ENCODE peak calls at places on chromosomes 16 and 17, in six cellular contexts. J, Z, R, Y, H and O are unnamed samples.

GRCh38 chr16:69381231-69381630 is 4.6 kb downstream of the TERF2 start:
- DNase-seq in J (no peak), Y (peak), H (no peak), Z (no peak), R (no peak), O (no peak)

GRCh38 chr17:17890773-17891759 is 54.3 kb upstream of the SREBF1 start:
- DNase-seq in Z (no peak), J (no peak), H (peak), R (peak), Y (no peak), O (no peak)

GRCh38 chr17:66625321-66625767 is 209.6 kb upstream of the CACNG5 start:
- DNase-seq in Z (no peak), R (peak), J (no peak), Y (no peak), H (no peak), O (no peak)

GRCh38 chr17:6067060-6067459 is 3.1 kb upstream of the WSCD1 start:
- DNase-seq in R (no peak), H (no peak), Y (no peak), Z (no peak), J (no peak), O (no peak)

GRCh38 chr17:82658796-82659452 is 10.7 kb upstream of the WDR45B start:
- DNase-seq in H (no peak), Z (no peak), J (no peak), Y (no peak), R (no peak), O (no peak)

GRCh38 chr16:25299792-25300590 is 42.3 kb upstream of the ZKSCAN2 start:
- DNase-seq in R (no peak), Y (no peak), Z (no peak), J (no peak), H (no peak), O (no peak)

GRCh38 chr16:72989203-72989991 is 58.5 kb downstream of the ZFHX3 start:
- DNase-seq in Z (peak), Y (no peak), J (no peak), R (no peak), H (peak), O (no peak)

GRCh38 chr16:59612094-59612493 is 878.0 kb upstream of the GOT2 start:
- DNase-seq in R (no peak), J (no peak), Z (no peak), H (no peak), Y (no peak), O (no peak)

GRCh38 chr16:14628806-14629611 is 1.1 kb downstream of the PARN start:
- DNase-seq in Y (no peak), R (no peak), Z (no peak), J (no peak), H (no peak), O (no peak)

GRCh38 chr16:49890876-49891275 is 35.0 kb upstream of the ZNF423 start:
- DNase-seq in Z (no peak), H (peak), R (peak), J (no peak), Y (no peak), O (no peak)

GRCh38 chr17:64008830-64009229 is 10.7 kb downstream of the PRR29 start:
- DNase-seq in Z (no peak), J (no peak), Y (no peak), H (no peak), R (no peak), O (no peak)

GRCh38 chr17:64443086-64443760 is 5.7 kb upstream of the MILR1 start:
- DNase-seq in J (no peak), Z (no peak), R (peak), H (no peak), Y (no peak), O (no peak)

GRCh38 chr16:4685292-4685691 is 8.1 kb upstream of the NUDT16L1 start:
- DNase-seq in Z (peak), H (no peak), J (no peak), Y (no peak), R (no peak), O (no peak)

GRCh38 chr17:21285164-21286065 is 904 bp downstream of the MAP2K3 start:
- DNase-seq in H (peak), Y (peak), J (peak), R (no peak), Z (peak), O (no peak)

GRCh38 chr16:85905110-85906095 is 6.4 kb downstream of the IRF8 start:
- DNase-seq in Y (no peak), R (no peak), H (no peak), J (no peak), Z (peak), O (no peak)

GRCh38 chr16:48627148-48627547 is 17.2 kb upstream of the N4BP1 start:
- DNase-seq in Z (no peak), R (no peak), J (no peak), H (no peak), Y (no peak), O (no peak)

GRCh38 chr17:69535022-69535570 is 120.6 kb downstream of the MAP2K6 start:
- DNase-seq in J (no peak), R (no peak), H (no peak), Y (no peak), Z (no peak), O (no peak)

GRCh38 chr17:5683241-5683640 is 98.9 kb upstream of the NLRP1 start:
- DNase-seq in Y (no peak), J (no peak), R (no peak), Z (no peak), H (no peak), O (no peak)

GRCh38 chr16:87066695-87067556 is 250.3 kb downstream of the C16orf95 start:
- DNase-seq in Y (no peak), H (no peak), Z (peak), J (no peak), R (no peak), O (no peak)

GRCh38 chr17:30093463-30094147 is 23.0 kb upstream of the NSRP1 start:
- DNase-seq in Z (no peak), R (peak), H (peak), Y (no peak), J (peak), O (peak)

GRCh38 chr17:43468746-43469544 is 14.8 kb upstream of the DHX8 start:
- DNase-seq in R (peak), Z (no peak), Y (no peak), J (no peak), H (no peak), O (no peak)

GRCh38 chr17:81926451-81927144 is 937 bp downstream of the MAFG start:
- DNase-seq in R (peak), Z (peak), H (peak), J (peak), Y (peak), O (peak)

GRCh38 chr16:50598256-50598894 is 50.2 kb downstream of the NKD1 start:
- DNase-seq in Y (no peak), Z (no peak), J (no peak), R (no peak), H (peak), O (no peak)

GRCh38 chr16:14003119-14003570 is 68.0 kb upstream of the MRTFB start:
- DNase-seq in H (peak), Z (peak), J (peak), R (no peak), Y (peak), O (peak)

GRCh38 chr16:85253127-85253941 is 141.1 kb upstream of the CIBAR2 start:
- DNase-seq in H (peak), R (peak), Y (no peak), J (peak), Z (peak), O (peak)

DNA sequence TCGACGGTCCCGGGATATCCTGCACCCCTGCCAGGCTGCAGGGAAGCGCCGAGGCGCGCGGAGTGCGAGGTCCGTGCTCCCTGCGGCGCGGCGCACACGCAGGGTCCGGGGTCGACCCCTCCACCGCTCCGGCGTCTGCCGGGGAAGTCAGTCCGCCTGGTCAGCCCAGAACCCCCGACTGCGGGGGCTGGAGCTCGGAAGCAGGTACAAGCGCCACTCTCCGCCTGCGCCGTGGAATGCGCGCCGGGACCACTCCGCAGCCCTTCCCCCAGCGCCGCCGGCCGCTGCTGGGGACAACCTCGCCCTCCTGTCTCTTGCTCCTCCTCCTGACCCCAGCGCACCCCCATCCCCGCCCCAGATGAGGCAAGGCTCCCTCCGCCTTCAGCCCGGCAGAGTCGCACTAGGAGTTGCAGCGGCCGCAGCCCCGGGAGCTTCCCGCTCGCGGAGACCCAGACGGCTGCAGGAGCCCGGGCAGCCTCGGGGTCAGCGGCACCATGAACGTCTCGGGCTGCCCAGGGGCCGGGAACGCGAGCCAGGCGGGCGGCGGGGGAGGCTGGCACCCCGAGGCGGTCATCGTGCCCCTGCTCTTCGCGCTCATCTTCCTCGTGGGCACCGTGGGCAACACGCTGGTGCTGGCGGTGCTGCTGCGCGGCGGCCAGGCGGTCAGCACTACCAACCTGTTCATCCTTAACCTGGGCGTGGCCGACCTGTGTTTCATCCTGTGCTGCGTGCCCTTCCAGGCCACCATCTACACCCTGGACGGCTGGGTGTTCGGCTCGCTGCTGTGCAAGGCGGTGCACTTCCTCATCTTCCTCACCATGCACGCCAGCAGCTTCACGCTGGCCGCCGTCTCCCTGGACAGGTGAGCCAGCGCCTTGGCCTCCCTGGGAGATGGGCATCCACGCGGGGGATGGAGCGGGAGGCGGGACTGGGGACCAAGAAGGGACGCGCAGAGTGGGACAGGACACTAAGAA is at the start of gene GALR2:
- DNase-seq in Z (no peak), J (no peak), R (no peak), Y (no peak), H (no peak), O (no peak)
- TF ChIP-seq CTCF in Z (no peak), J (no peak), R (no peak), Y (no peak), H (no peak), O (no peak)

GRCh38 chr17:72962099-72962498 is 130.4 kb downstream of the SLC39A11 start:
- DNase-seq in H (no peak), Z (no peak), Y (no peak), J (no peak), R (no peak), O (no peak)
- H3K4me3 ChIP-seq in H (no peak), Z (no peak), Y (no peak), J (no peak), R (no peak), O (no peak)

GRCh38 chr16:11497851-11498289 is 88.8 kb downstream of the LITAF start:
- DNase-seq in J (peak), Y (no peak), R (peak), H (no peak), Z (no peak), O (peak)
- TF ChIP-seq POLR2A in J (no peak), Y (no peak), R (no peak), H (no peak), Z (no peak), O (no peak)

GRCh38 chr16:1184980-1185379 is 32.1 kb downstream of the CACNA1H start:
- DNase-seq in Y (no peak), R (no peak), Z (no peak), H (no peak), J (no peak), O (no peak)
- TF ChIP-seq CTCF in Y (no peak), R (no peak), Z (no peak), H (no peak), J (no peak), O (no peak)

GRCh38 chr16:15856217-15856616 is 611 bp downstream of the MYH11 start:
- DNase-seq in Z (no peak), Y (no peak), R (no peak), H (no peak), J (no peak), O (no peak)

GRCh38 chr16:15858921-15859668 is 2.3 kb upstream of the MYH11 start:
- DNase-seq in J (no peak), Y (no peak), H (no peak), Z (no peak), R (no peak), O (peak)

GRCh38 chr16:15856901-15857778 is at the start of gene MYH11:
- DNase-seq in H (no peak), Z (peak), R (no peak), J (peak), Y (peak), O (peak)

GRCh38 chr16:15855704-15856003 is 1.2 kb downstream of the MYH11 start:
- DNase-seq in Z (no peak), Y (no peak), J (no peak), H (no peak), R (no peak), O (no peak)

DNA sequence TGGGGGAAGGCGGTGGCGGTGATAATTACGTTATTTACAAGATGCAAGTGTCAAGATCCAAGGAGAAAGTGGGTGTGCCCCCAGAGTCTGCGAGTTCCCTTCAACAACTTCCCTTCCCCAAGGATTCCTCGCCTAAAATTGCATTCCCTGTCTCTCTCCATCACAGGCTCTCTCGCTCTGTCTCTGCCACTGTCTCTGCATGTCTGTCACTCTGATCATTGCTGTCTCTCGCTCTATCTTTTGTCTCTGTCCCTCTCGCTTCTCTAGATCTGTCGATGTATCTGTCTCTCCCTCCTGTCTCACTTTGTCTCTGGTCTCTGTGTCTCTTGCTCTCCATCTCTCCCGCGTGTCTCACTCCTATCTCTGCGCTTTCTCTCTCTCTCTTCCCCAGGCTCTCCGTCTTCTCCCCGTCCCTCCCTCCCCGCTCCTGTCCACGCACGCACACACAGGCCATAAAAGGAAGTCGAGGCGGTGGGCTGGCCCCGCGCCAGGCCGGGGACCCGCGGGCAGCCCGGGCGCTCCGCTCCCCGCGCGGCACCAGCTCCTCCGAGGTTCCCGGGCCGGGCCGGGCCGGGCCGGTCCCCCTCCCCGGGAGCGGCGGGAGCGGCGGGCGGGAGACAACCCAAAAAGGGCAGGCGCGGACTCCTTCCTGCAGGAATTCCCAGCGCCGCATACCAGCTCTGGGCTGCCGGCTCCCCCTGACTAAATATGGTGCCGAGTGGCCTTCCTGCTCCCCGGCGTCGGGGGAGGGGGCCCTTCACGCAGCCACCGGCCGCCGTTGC is 1.1 kb upstream of the MYH11 start:
- DNase-seq in Y (peak), Z (peak), H (peak), J (peak), R (no peak), O (peak)
- H3K4me3 ChIP-seq in Y (peak), Z (peak), H (no peak), J (peak), R (peak), O (peak)

DNA sequence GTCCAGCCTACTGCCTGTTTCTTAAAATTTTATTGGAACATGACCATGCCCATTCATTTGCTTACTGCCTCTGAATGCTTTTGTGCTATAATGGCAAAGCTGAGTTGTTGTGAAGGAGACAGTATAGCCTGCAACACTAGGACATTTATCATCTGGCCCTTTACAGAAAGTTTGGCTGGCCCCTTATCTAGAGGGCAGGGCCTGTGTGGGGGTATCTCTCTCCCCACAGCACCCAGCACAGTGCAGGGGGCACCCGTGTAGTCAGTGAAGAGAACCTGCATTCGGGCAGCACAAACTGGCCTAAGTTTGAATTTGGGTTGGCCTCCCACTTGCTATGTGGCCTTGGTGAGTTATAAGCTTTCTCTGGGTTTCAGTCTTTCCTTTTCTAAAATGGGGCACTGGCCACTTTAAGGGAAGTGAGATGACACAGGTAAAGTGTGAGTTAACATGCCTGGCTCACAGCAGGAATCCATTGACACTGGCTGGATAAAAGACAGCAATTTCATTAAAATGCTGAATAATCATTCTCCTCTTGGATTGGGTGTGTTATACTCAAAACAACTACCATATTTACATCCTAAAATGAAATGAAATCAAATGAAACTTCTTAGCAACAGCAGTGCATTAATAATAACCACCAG is 12.1 kb downstream of the UBE2O start:
- DNase-seq in Z (no peak), R (no peak), H (no peak), Y (no peak), J (no peak), O (no peak)
- TF ChIP-seq POLR2A in Z (no peak), R (no peak), H (no peak), Y (no peak), J (no peak), O (no peak)

DNA sequence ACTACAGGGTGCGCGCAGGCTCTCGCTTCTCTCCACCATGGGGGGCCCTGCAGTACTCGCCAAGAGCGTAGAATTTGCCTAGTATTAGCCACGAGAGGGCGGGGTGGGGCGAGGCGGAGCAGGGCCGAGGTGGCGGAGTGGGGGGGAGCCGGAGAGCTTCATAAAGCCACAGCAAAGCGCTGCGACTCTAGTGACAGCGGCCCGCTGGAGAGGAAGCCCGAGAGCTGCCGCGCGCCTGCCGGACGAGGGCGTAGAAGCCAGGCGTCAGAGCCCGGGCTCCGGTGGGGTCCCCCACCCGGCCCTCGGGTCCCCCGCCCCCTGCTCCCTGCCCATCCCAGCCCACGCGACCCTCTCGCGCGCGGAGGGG is at the start of gene TBX21:
- DNase-seq in R (peak), Z (peak), J (no peak), H (peak), Y (peak), O (peak)
- TF ChIP-seq CTCF in R (peak), Z (no peak), J (no peak), H (no peak), Y (no peak), O (no peak)

DNA sequence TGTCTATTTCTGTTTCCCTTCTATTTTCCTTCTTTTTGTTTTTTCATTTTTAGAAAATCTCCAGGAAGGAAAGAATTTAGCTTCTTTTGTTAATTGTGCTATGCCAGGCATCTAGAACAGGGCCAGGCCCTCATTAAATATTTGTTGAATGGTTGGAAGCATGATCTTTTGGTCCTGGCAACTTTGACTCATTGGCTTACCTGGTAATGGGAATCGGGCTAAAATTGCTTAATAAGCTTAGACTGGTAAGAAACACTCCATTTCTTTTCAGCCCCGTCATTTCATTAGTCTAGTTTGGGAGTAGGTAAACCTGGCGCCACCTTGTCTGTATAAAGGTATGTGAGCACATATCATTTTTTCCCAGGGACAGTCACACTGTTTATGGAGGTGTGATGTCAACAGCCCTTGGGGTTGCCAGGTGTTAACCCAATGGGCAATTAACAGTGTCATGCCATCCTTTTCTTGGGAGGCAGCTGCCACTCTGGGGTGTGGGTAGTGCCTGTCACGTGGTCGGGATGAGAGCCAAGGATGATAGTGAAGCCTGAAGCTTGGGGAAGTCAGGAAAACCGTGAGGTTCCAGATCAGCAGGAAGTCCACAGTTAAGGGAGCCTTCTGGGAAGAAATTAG is 9.5 kb upstream of the NDEL1 start:
- DNase-seq in R (no peak), Z (no peak), J (no peak), H (no peak), Y (no peak), O (no peak)
- H3K4me3 ChIP-seq in R (no peak), Z (no peak), J (no peak), H (no peak), Y (no peak), O (no peak)

GRCh38 chr17:8382052-8382879 is 727 bp downstream of the RPL26 start:
- DNase-seq in R (no peak), J (no peak), Y (no peak), H (no peak), Z (no peak), O (no peak)
- TF ChIP-seq POLR2A in R (no peak), J (no peak), Y (no peak), H (no peak), Z (no peak), O (no peak)